ENCODE peak calls at places on chromosomes 7 and 10, in seven cellular contexts. K is psoas muscle; M is CD8-positive, alpha-beta memory T cell; T is SJSA1; G is right lobe of liver; P is mammary epithelial cell; I is ovary. V is an unnamed sample. For H3K4me1, the result is how much of the 10 kb centered on the place peaks cover.

GRCh38 chr10:79410315-79411094 is 34.9 kb downstream of the ZCCHC24 start:
- DNase-seq in K (peak), M (no peak), T (no peak), G (no peak), P (no peak), I (no peak), V (no peak)

GRCh38 chr10:72803119-72803505 is 90.4 kb upstream of the OIT3 start:
- DNase-seq in K (no peak), M (no peak), T (no peak), G (no peak), P (no peak), I (no peak), V (no peak)

GRCh38 chr7:44283381-44284211 is 41.8 kb downstream of the CAMK2B start:
- DNase-seq in K (peak), M (no peak), T (peak), G (peak), P (no peak), I (peak), V (no peak)

GRCh38 chr10:101817542-101818118 is 614 bp downstream of the OGA start:
- DNase-seq in K (peak), M (no peak), T (peak), G (peak), P (peak), I (peak), V (peak)

GRCh38 chr10:5609952-5610616 is 56.3 kb downstream of the ASB13 start:
- DNase-seq in K (no peak), M (no peak), T (no peak), G (no peak), P (peak), I (no peak), V (no peak)

GRCh38 chr7:44995555-44996493 is 4.2 kb upstream of the CCM2 start:
- DNase-seq in K (no peak), M (no peak), T (no peak), G (no peak), P (no peak), I (no peak), V (peak)

GRCh38 chr7:97851725-97852124 is 20.5 kb downstream of the ASNS start:
- DNase-seq in K (no peak), M (no peak), T (no peak), G (no peak), P (no peak), I (no peak), V (no peak)

GRCh38 chr7:8365499-8366110 is 67.8 kb upstream of the NXPH1 start:
- DNase-seq in K (no peak), M (no peak), T (no peak), G (no peak), P (peak), I (no peak), V (no peak)

GRCh38 chr7:98329100-98329871 is 47.8 kb downstream of the BRI3 start:
- DNase-seq in K (no peak), M (no peak), T (no peak), G (no peak), P (no peak), I (no peak), V (no peak)

GRCh38 chr10:98879486-98879885 is 356.2 kb downstream of the HPSE2 start:
- DNase-seq in K (no peak), M (no peak), T (no peak), G (no peak), P (no peak), I (no peak), V (no peak)

GRCh38 chr7:48904975-48905374 is 19.4 kb upstream of the CDC14C start:
- DNase-seq in K (no peak), M (no peak), T (no peak), G (no peak), P (no peak), I (no peak), V (no peak)

GRCh38 chr10:3237055-3237454 is 64.5 kb upstream of the PITRM1 start:
- DNase-seq in K (no peak), M (no peak), T (no peak), G (no peak), P (no peak), I (no peak), V (no peak)

GRCh38 chr10:18140149-18140956 is at the start of gene CACNB2:
- DNase-seq in K (peak), M (no peak), T (no peak), G (peak), P (peak), I (peak), V (no peak)

GRCh38 chr7:20346577-20346976 is 15.9 kb downstream of the ITGB8 start:
- DNase-seq in K (no peak), M (no peak), T (no peak), G (no peak), P (no peak), I (no peak), V (no peak)

GRCh38 chr7:895451-896052 is 19.2 kb downstream of the GET4 start:
- DNase-seq in K (peak), M (no peak), T (no peak), G (no peak), P (no peak), I (no peak), V (no peak)

GRCh38 chr7:116545411-116545993 is 20.7 kb downstream of the CAV1 start:
- DNase-seq in K (no peak), M (no peak), T (no peak), G (no peak), P (no peak), I (no peak), V (no peak)

GRCh38 chr10:132466520-132467463 is 69.8 kb downstream of the PWWP2B start:
- DNase-seq in K (peak), M (no peak), T (no peak), G (peak), P (no peak), I (no peak), V (no peak)

GRCh38 chr10:132467464-132468149 is 70.0 kb upstream of the INPP5A start:
- DNase-seq in K (peak), M (no peak), T (no peak), G (peak), P (no peak), I (peak), V (no peak)

GRCh38 chr10:132469197-132469942 is 68.2 kb upstream of the INPP5A start:
- DNase-seq in K (peak), M (no peak), T (no peak), G (no peak), P (no peak), I (peak), V (no peak)

GRCh38 chr10:132468651-132469050 is 68.9 kb upstream of the INPP5A start:
- DNase-seq in K (no peak), M (no peak), T (no peak), G (no peak), P (no peak), I (no peak), V (no peak)

GRCh38 chr10:132468201-132468600 is 69.4 kb upstream of the INPP5A start:
- DNase-seq in K (no peak), M (no peak), T (no peak), G (no peak), P (no peak), I (no peak), V (no peak)
- H3K4me1 ChIP-seq in K (under half), M (under half), T (under half), G (under half), P (under half), I (under half), V (under half)

GRCh38 chr10:71717056-71717755 is 2.4 kb downstream of the C10orf105 start:
- DNase-seq in K (no peak), M (no peak), T (no peak), G (no peak), P (no peak), I (no peak), V (no peak)
- H3K4me1 ChIP-seq in K (under half), M (half or more), T (under half), G (under half), P (under half), I (half or more), V (half or more)

GRCh38 chr7:4707980-4708411 is 25.9 kb downstream of the FOXK1 start:
- DNase-seq in K (no peak), M (no peak), T (no peak), G (no peak), P (no peak), I (no peak), V (no peak)

GRCh38 chr7:4707134-4707651 is 25.1 kb downstream of the FOXK1 start:
- DNase-seq in K (no peak), M (no peak), T (no peak), G (no peak), P (no peak), I (no peak), V (no peak)

GRCh38 chr7:4711634-4712033 is 29.5 kb downstream of the FOXK1 start:
- DNase-seq in K (no peak), M (no peak), T (no peak), G (no peak), P (no peak), I (no peak), V (no peak)

GRCh38 chr7:4711093-4711492 is 29.0 kb downstream of the FOXK1 start:
- DNase-seq in K (no peak), M (no peak), T (no peak), G (no peak), P (no peak), I (no peak), V (no peak)

GRCh38 chr7:4709187-4709586 is 27.1 kb downstream of the FOXK1 start:
- DNase-seq in K (no peak), M (no peak), T (no peak), G (no peak), P (no peak), I (no peak), V (no peak)
- H3K4me1 ChIP-seq in K (under half), M (under half), T (under half), G (under half), P (under half), I (under half), V (under half)

GRCh38 chr10:97538839-97539238 is 33.7 kb upstream of the ANKRD2 start:
- DNase-seq in K (no peak), M (no peak), T (no peak), G (no peak), P (no peak), I (no peak), V (no peak)
- H3K4me1 ChIP-seq in K (under half), M (under half), T (under half), G (under half), P (under half), I (under half), V (under half)

GRCh38 chr7:92826258-92827004 is 9.9 kb downstream of the CDK6 start:
- DNase-seq in K (no peak), M (no peak), T (no peak), G (no peak), P (no peak), I (no peak), V (no peak)

GRCh38 chr7:92823042-92823441 is 13.3 kb downstream of the CDK6 start:
- DNase-seq in K (no peak), M (no peak), T (no peak), G (no peak), P (no peak), I (no peak), V (no peak)

GRCh38 chr7:92824901-92825480 is 11.4 kb downstream of the CDK6 start:
- DNase-seq in K (no peak), M (no peak), T (no peak), G (no peak), P (no peak), I (no peak), V (no peak)

GRCh38 chr7:92827464-92827863 is 8.9 kb downstream of the CDK6 start:
- DNase-seq in K (no peak), M (no peak), T (no peak), G (no peak), P (no peak), I (no peak), V (no peak)

GRCh38 chr7:92824450-92824849 is 11.9 kb downstream of the CDK6 start:
- DNase-seq in K (no peak), M (no peak), T (no peak), G (no peak), P (no peak), I (no peak), V (no peak)
- H3K4me1 ChIP-seq in K (under half), M (under half), T (under half), G (under half), P (under half), I (under half), V (under half)

DNA sequence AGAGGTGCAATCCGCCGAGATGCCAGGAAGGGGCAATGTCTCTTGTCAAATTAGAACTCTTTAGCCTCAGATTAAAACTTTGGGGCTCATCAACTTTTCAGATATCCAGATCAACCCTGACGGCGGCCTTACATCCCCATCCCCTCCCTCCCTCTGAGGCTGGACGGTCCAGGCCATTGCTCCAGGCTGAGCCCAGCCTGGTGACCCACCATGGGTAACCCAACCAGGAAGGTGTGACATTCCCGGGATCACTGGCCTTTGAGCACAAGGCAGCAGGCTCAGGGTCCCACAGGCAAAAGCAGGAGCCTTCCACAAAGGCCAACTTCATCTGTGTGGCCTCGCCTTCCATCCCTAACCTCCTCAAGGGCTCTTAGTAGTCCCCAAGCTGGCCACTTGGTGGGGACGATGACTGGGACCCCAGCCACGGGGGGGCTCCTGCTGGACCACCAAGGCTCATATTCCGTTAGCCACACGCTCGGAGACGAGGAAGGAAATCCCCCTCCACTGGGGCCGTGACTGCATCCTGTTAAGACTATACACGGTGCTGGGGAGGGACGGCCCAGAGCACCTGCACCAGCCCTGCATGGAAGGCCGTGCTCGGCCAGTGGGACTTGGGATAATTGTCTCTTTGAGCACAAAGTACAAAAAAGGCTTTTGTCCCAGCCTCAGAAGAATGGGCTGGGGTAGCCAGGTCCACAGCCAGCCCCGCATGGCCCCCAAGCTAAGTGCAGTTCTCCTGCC is 62.8 kb downstream of the ZRANB1 start:
- DNase-seq in K (no peak), M (no peak), T (no peak), G (peak), P (no peak), I (peak), V (no peak)
- H3K4me1 ChIP-seq in K (half or more), M (under half), T (under half), G (under half), P (under half), I (under half), V (under half)

DNA sequence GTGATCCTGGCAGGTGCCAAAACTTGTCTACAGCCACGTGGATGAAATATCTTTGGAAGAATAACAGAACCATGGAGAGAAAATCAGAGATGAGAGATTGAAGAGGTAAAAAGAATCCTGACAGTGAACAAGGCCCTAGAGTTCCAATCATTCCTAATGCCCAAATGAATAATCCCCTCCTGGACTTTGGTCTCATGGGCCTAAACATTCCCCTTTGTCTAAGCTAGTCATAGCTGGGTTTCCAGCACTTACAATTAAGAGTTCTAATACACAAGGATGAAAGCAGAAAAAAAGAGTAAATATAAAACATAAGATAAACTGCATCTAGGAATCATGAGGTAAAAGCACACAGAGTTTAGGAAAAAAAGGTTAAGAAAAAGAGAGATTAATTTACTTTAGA is 40.2 kb downstream of the ARHGAP12 start:
- DNase-seq in K (no peak), M (no peak), T (no peak), G (no peak), P (no peak), I (no peak), V (no peak)
- H3K4me1 ChIP-seq in K (under half), M (under half), T (under half), G (under half), P (under half), I (under half), V (under half)

GRCh38 chr10:71664585-71664984 is 55.0 kb downstream of the C10orf105 start:
- DNase-seq in K (no peak), M (no peak), T (no peak), G (no peak), P (no peak), I (no peak), V (no peak)
- H3K4me1 ChIP-seq in K (under half), M (under half), T (under half), G (under half), P (under half), I (under half), V (under half)

DNA sequence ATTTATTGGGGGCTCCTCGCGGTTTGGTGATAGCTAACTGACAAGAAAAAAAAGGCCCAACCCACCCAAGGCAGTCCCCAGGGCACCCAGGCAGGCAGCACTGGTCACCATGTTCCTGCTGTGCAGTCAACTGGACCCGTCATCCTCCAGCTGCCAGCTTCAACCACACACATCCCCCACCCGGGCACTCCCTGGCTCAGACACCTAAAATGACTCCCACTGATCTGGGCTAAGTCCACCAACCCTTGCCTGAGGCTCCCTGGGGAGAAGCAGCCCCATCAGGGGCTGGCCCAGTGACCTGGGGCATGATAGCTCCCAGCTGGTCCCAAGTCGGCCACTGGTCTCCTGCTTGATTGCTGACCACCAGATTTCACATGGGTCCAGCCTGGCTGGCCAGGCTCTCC is 161.8 kb downstream of the NRF1 start:
- DNase-seq in K (no peak), M (no peak), T (no peak), G (no peak), P (no peak), I (no peak), V (no peak)
- H3K4me1 ChIP-seq in K (under half), M (under half), T (under half), G (under half), P (under half), I (under half), V (under half)

DNA sequence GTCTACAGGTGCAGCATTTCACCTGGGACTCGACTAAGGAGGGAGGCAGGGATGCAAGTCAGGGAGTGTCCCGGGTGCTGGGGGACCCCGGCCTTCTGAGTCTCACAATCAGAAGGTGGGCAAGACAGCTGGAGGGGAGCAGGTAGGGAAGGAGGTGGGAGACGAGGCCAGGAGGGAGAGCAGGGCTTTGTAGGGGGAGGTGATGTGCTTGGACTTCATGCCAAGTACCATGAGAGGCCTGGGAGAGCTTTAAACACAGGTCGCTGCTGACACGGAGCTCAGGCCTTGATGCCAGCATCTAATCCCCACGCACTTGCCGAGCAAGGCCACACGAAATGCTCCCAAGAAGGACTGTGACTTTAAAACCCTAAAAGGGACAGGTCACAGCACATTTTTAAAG is 244.7 kb downstream of the ADARB2 start:
- DNase-seq in K (no peak), M (no peak), T (no peak), G (no peak), P (no peak), I (no peak), V (no peak)
- H3K4me1 ChIP-seq in K (under half), M (under half), T (under half), G (under half), P (under half), I (under half), V (under half)

V was measured in CD4-positive, alpha-beta memory T cell.